ENCODE peak calls at places on chromosomes 1 and 21, in ten cellular contexts. One of them, this sample, is unnamed.
A peak's percentile ranks its signal among the peaks of the same experiment; 100 is the strongest.

GRCh38 chr1:241888232-241888631 is 40.2 kb downstream of the EXO1 start:
- DNase-seq in endodermal cell: no peak
- DNase-seq in Peyer's patch: no peak
- DNase-seq in CD8-positive, alpha-beta T cell: no peak
- DNase-seq in epithelial cell of proximal tubule: peak; percentile 26
- DNase-seq in GM13977: no peak
- DNase-seq in GM12865: no peak
- DNase-seq in LNCaP clone FGC: no peak
- DNase-seq in type B pancreatic cell: no peak
- DNase-seq in endothelial cell: no peak
- DNase-seq in this sample: no peak

GRCh38 chr1:92901699-92902405 is 59.4 kb downstream of the DIPK1A start:
- DNase-seq in endodermal cell: no peak
- DNase-seq in Peyer's patch: no peak
- DNase-seq in CD8-positive, alpha-beta T cell: no peak
- DNase-seq in epithelial cell of proximal tubule: no peak
- DNase-seq in GM13977: no peak
- DNase-seq in GM12865: no peak
- DNase-seq in LNCaP clone FGC: no peak
- DNase-seq in type B pancreatic cell: no peak
- DNase-seq in endothelial cell: no peak
- DNase-seq in this sample: no peak

GRCh38 chr1:117014209-117014608 is 12.6 kb downstream of the CD101 start:
- DNase-seq in endodermal cell: no peak
- DNase-seq in Peyer's patch: no peak
- DNase-seq in CD8-positive, alpha-beta T cell: no peak
- DNase-seq in epithelial cell of proximal tubule: no peak
- DNase-seq in GM13977: no peak
- DNase-seq in GM12865: no peak
- DNase-seq in LNCaP clone FGC: no peak
- DNase-seq in type B pancreatic cell: no peak
- DNase-seq in endothelial cell: no peak
- DNase-seq in this sample: no peak

GRCh38 chr1:51569284-51570062 is 47.4 kb upstream of the OSBPL9 start:
- DNase-seq in endodermal cell: peak; percentile 70
- DNase-seq in Peyer's patch: peak; percentile 67
- DNase-seq in CD8-positive, alpha-beta T cell: peak; percentile 49
- DNase-seq in epithelial cell of proximal tubule: peak; percentile 76
- DNase-seq in GM13977: peak; percentile 19
- DNase-seq in GM12865: peak; percentile 91
- DNase-seq in LNCaP clone FGC: no peak
- DNase-seq in type B pancreatic cell: no peak
- DNase-seq in endothelial cell: no peak
- DNase-seq in this sample: no peak

GRCh38 chr1:149884433-149885363 is 14.7 kb upstream of the BOLA1 start:
- DNase-seq in endodermal cell: peak; percentile 61
- DNase-seq in Peyer's patch: peak; percentile 50
- DNase-seq in CD8-positive, alpha-beta T cell: no peak
- DNase-seq in epithelial cell of proximal tubule: no peak
- DNase-seq in GM13977: no peak
- DNase-seq in GM12865: peak; percentile 74
- DNase-seq in LNCaP clone FGC: no peak
- DNase-seq in type B pancreatic cell: no peak
- DNase-seq in endothelial cell: no peak
- DNase-seq in this sample: peak; percentile 62

GRCh38 chr1:176560681-176561080 is 97.7 kb downstream of the PAPPA2 start:
- DNase-seq in endodermal cell: no peak
- DNase-seq in Peyer's patch: no peak
- DNase-seq in CD8-positive, alpha-beta T cell: no peak
- DNase-seq in epithelial cell of proximal tubule: no peak
- DNase-seq in GM13977: no peak
- DNase-seq in GM12865: no peak
- DNase-seq in LNCaP clone FGC: no peak
- DNase-seq in type B pancreatic cell: no peak
- DNase-seq in endothelial cell: no peak
- DNase-seq in this sample: no peak

GRCh38 chr21:44006656-44007055 is 5.5 kb upstream of the TRAPPC10 start:
- DNase-seq in endodermal cell: no peak
- DNase-seq in Peyer's patch: no peak
- DNase-seq in CD8-positive, alpha-beta T cell: no peak
- DNase-seq in epithelial cell of proximal tubule: no peak
- DNase-seq in GM13977: no peak
- DNase-seq in GM12865: no peak
- DNase-seq in LNCaP clone FGC: no peak
- DNase-seq in type B pancreatic cell: no peak
- DNase-seq in endothelial cell: no peak
- DNase-seq in this sample: no peak

GRCh38 chr1:109383850-109384249 is 13.9 kb downstream of the SORT1 start:
- DNase-seq in endodermal cell: no peak
- DNase-seq in Peyer's patch: no peak
- DNase-seq in CD8-positive, alpha-beta T cell: no peak
- DNase-seq in epithelial cell of proximal tubule: no peak
- DNase-seq in GM13977: no peak
- DNase-seq in GM12865: no peak
- DNase-seq in LNCaP clone FGC: no peak
- DNase-seq in type B pancreatic cell: no peak
- DNase-seq in endothelial cell: no peak
- DNase-seq in this sample: no peak

GRCh38 chr1:46549697-46550681 is 1.5 kb downstream of the KNCN start:
- DNase-seq in endodermal cell: peak; percentile 70
- DNase-seq in Peyer's patch: peak; percentile 58
- DNase-seq in CD8-positive, alpha-beta T cell: peak; percentile 58
- DNase-seq in epithelial cell of proximal tubule: no peak
- DNase-seq in GM13977: no peak
- DNase-seq in GM12865: peak; percentile 47
- DNase-seq in LNCaP clone FGC: no peak
- DNase-seq in type B pancreatic cell: no peak
- DNase-seq in endothelial cell: peak; percentile 32
- DNase-seq in this sample: no peak

GRCh38 chr1:30198805-30199403 is 524.5 kb downstream of the MATN1 start:
- DNase-seq in endodermal cell: no peak
- DNase-seq in Peyer's patch: no peak
- DNase-seq in CD8-positive, alpha-beta T cell: no peak
- DNase-seq in epithelial cell of proximal tubule: no peak
- DNase-seq in GM13977: no peak
- DNase-seq in GM12865: no peak
- DNase-seq in LNCaP clone FGC: no peak
- DNase-seq in type B pancreatic cell: peak; percentile 34
- DNase-seq in endothelial cell: no peak
- DNase-seq in this sample: no peak

GRCh38 chr21:22120616-22121266 is 1122.5 kb downstream of the NCAM2 start:
- DNase-seq in endodermal cell: peak; percentile 66
- DNase-seq in Peyer's patch: no peak
- DNase-seq in CD8-positive, alpha-beta T cell: no peak
- DNase-seq in epithelial cell of proximal tubule: no peak
- DNase-seq in GM13977: no peak
- DNase-seq in GM12865: no peak
- DNase-seq in LNCaP clone FGC: no peak
- DNase-seq in type B pancreatic cell: no peak
- DNase-seq in endothelial cell: no peak
- DNase-seq in this sample: no peak

GRCh38 chr1:8554956-8555534 is 237.1 kb downstream of the SLC45A1 start:
- DNase-seq in endodermal cell: no peak
- DNase-seq in Peyer's patch: no peak
- DNase-seq in CD8-positive, alpha-beta T cell: no peak
- DNase-seq in epithelial cell of proximal tubule: peak; percentile 70
- DNase-seq in GM13977: no peak
- DNase-seq in GM12865: no peak
- DNase-seq in LNCaP clone FGC: no peak
- DNase-seq in type B pancreatic cell: no peak
- DNase-seq in endothelial cell: no peak
- DNase-seq in this sample: no peak

GRCh38 chr1:240800291-240800690 is 188.3 kb upstream of the GREM2 start:
- DNase-seq in endodermal cell: no peak
- DNase-seq in Peyer's patch: no peak
- DNase-seq in CD8-positive, alpha-beta T cell: no peak
- DNase-seq in epithelial cell of proximal tubule: no peak
- DNase-seq in GM13977: no peak
- DNase-seq in GM12865: no peak
- DNase-seq in LNCaP clone FGC: no peak
- DNase-seq in type B pancreatic cell: no peak
- DNase-seq in endothelial cell: no peak
- DNase-seq in this sample: no peak

GRCh38 chr1:199665371-199665770 is 362.1 kb upstream of the NR5A2 start:
- DNase-seq in endodermal cell: no peak
- DNase-seq in Peyer's patch: no peak
- DNase-seq in CD8-positive, alpha-beta T cell: no peak
- DNase-seq in epithelial cell of proximal tubule: no peak
- DNase-seq in GM13977: no peak
- DNase-seq in GM12865: no peak
- DNase-seq in LNCaP clone FGC: no peak
- DNase-seq in type B pancreatic cell: no peak
- DNase-seq in endothelial cell: no peak
- DNase-seq in this sample: no peak

GRCh38 chr1:67980028-67980427 is 70.4 kb downstream of the DIRAS3 start:
- DNase-seq in endodermal cell: no peak
- DNase-seq in Peyer's patch: no peak
- DNase-seq in CD8-positive, alpha-beta T cell: no peak
- DNase-seq in epithelial cell of proximal tubule: no peak
- DNase-seq in GM13977: no peak
- DNase-seq in GM12865: no peak
- DNase-seq in LNCaP clone FGC: no peak
- DNase-seq in type B pancreatic cell: no peak
- DNase-seq in endothelial cell: no peak
- DNase-seq in this sample: no peak

DNA sequence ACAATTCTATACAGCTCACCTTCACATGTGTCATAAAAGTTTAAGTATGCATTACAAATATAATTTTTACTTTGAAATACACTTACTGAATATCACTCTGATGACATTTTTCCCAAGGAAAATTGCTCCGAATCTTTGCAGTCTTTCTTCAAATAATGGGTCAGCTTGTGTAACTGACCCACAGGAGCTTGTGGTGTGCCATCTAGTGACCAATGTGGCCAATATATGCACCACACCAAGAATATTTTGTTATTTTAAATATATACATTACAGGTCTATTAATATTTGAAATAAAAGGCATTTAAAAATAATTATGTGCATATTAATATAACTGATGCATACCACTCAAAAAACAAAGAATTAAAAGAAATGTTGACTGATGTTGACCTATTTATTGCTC is 271.4 kb downstream of the TBX15 start:
- DNase-seq in endodermal cell: no peak
- DNase-seq in Peyer's patch: no peak
- DNase-seq in CD8-positive, alpha-beta T cell: no peak
- DNase-seq in epithelial cell of proximal tubule: no peak
- DNase-seq in GM13977: no peak
- DNase-seq in GM12865: no peak
- DNase-seq in LNCaP clone FGC: peak; percentile 10
- DNase-seq in type B pancreatic cell: no peak
- DNase-seq in endothelial cell: no peak
- DNase-seq in this sample: no peak
- TF ChIP-seq CTCF in endodermal cell: peak; percentile 71
- TF ChIP-seq CTCF in Peyer's patch: no peak
- TF ChIP-seq CTCF in CD8-positive, alpha-beta T cell: no peak
- TF ChIP-seq CTCF in epithelial cell of proximal tubule: peak; percentile 48
- TF ChIP-seq CTCF in GM13977: no peak
- TF ChIP-seq CTCF in GM12865: no peak
- TF ChIP-seq CTCF in LNCaP clone FGC: peak; percentile 58
- TF ChIP-seq CTCF in type B pancreatic cell: peak; percentile 66
- TF ChIP-seq CTCF in endothelial cell: peak; percentile 24
- TF ChIP-seq CTCF in this sample: no peak

GRCh38 chr1:206117151-206117948 is at the start of gene AVPR1B:
- DNase-seq in endodermal cell: peak; percentile 86
- DNase-seq in Peyer's patch: peak; percentile 57
- DNase-seq in CD8-positive, alpha-beta T cell: no peak
- DNase-seq in epithelial cell of proximal tubule: no peak
- DNase-seq in GM13977: no peak
- DNase-seq in GM12865: no peak
- DNase-seq in LNCaP clone FGC: no peak
- DNase-seq in type B pancreatic cell: peak; percentile 74
- DNase-seq in endothelial cell: peak; percentile 60
- DNase-seq in this sample: no peak
- TF ChIP-seq CTCF in endodermal cell: peak; percentile 59
- TF ChIP-seq CTCF in Peyer's patch: no peak
- TF ChIP-seq CTCF in CD8-positive, alpha-beta T cell: no peak
- TF ChIP-seq CTCF in epithelial cell of proximal tubule: peak; percentile 6
- TF ChIP-seq CTCF in GM13977: no peak
- TF ChIP-seq CTCF in GM12865: no peak
- TF ChIP-seq CTCF in LNCaP clone FGC: no peak
- TF ChIP-seq CTCF in type B pancreatic cell: no peak
- TF ChIP-seq CTCF in endothelial cell: no peak
- TF ChIP-seq CTCF in this sample: no peak

DNA sequence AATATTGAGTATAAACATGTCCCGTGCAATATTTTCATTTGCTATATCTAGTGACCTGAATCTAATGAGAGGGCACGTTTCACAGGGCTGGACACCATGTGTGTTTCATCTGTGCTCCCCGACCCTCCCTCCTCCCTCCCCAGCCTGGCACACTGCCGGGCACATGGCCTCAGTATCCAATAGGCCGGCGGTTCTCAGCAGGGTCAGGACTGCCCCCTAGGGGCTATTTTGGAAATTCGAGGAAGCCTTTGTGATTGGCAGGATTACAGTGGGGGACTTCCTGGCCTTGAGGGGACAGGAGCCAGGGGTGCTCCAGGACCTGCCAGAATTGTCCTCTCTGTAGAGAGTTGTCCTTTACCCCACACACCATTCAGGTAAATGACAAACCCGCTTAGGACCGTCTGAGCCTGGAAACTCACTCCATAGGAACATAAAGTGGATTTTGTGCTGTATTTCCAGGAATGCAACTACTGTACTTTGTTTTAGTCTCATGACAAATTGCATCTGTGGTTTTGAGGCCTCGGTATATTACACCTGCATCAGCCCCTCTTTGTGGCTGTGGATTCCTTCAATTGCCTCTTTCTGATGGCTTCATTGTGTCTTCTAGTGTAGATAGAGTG is 109.5 kb upstream of the SIM2 start:
- DNase-seq in endodermal cell: peak; percentile 73
- DNase-seq in Peyer's patch: no peak
- DNase-seq in CD8-positive, alpha-beta T cell: peak; percentile 12
- DNase-seq in epithelial cell of proximal tubule: no peak
- DNase-seq in GM13977: peak; percentile 68
- DNase-seq in GM12865: peak; percentile 71
- DNase-seq in LNCaP clone FGC: no peak
- DNase-seq in type B pancreatic cell: no peak
- DNase-seq in endothelial cell: peak; percentile 21
- DNase-seq in this sample: no peak
- TF ChIP-seq CTCF in endodermal cell: peak; percentile 74
- TF ChIP-seq CTCF in Peyer's patch: peak; percentile 15
- TF ChIP-seq CTCF in CD8-positive, alpha-beta T cell: no peak
- TF ChIP-seq CTCF in epithelial cell of proximal tubule: peak; percentile 80
- TF ChIP-seq CTCF in GM13977: peak; percentile 63
- TF ChIP-seq CTCF in GM12865: peak; percentile 73
- TF ChIP-seq CTCF in LNCaP clone FGC: peak; percentile 60
- TF ChIP-seq CTCF in type B pancreatic cell: peak; percentile 60
- TF ChIP-seq CTCF in endothelial cell: peak; percentile 54
- TF ChIP-seq CTCF in this sample: peak; percentile 39

DNA sequence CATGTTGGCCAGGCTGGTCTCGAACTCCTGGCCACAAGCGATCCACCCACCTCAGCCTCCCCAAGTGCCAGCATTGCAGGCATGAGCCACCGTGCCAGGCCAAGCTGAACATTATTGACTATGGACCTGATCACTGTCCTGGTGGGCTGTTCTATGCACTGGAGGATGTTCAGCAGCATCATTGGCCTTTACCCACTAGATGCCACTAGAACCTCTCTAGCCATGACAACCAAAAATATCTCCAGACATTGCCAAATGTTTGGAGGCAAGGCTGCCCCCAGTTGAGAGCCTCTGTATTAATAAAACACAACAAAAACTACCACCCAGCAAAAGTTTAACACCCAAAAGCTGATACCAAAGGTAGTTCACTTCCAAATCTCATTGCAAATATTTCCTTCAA is 110.8 kb upstream of the SOD1 start:
- DNase-seq in endodermal cell: no peak
- DNase-seq in Peyer's patch: no peak
- DNase-seq in CD8-positive, alpha-beta T cell: no peak
- DNase-seq in epithelial cell of proximal tubule: no peak
- DNase-seq in GM13977: no peak
- DNase-seq in GM12865: no peak
- DNase-seq in LNCaP clone FGC: no peak
- DNase-seq in type B pancreatic cell: no peak
- DNase-seq in endothelial cell: no peak
- DNase-seq in this sample: no peak
- TF ChIP-seq CTCF in endodermal cell: peak; percentile 51
- TF ChIP-seq CTCF in Peyer's patch: no peak
- TF ChIP-seq CTCF in CD8-positive, alpha-beta T cell: no peak
- TF ChIP-seq CTCF in epithelial cell of proximal tubule: no peak
- TF ChIP-seq CTCF in GM13977: no peak
- TF ChIP-seq CTCF in GM12865: no peak
- TF ChIP-seq CTCF in LNCaP clone FGC: no peak
- TF ChIP-seq CTCF in type B pancreatic cell: peak; percentile 17
- TF ChIP-seq CTCF in endothelial cell: no peak
- TF ChIP-seq CTCF in this sample: no peak